ENCODE peak calls at places on chromosome 9, in five cellular contexts. W, L, V, Z and F are unnamed samples.

GRCh38 chr9:133371261-133371711 is 4.6 kb downstream of the SURF4 start:
- DNase-seq in W (no peak), L (no peak), V (no peak), Z (peak), F (no peak)

GRCh38 chr9:89400398-89401116 is 82.3 kb downstream of the SECISBP2 start:
- DNase-seq in W (peak), L (no peak), V (no peak), Z (no peak), F (no peak)

GRCh38 chr9:109499631-109500120 is 1.6 kb upstream of the PTPN3 start:
- DNase-seq in W (no peak), L (peak), V (peak), Z (no peak), F (peak)

GRCh38 chr9:108743901-108744371 is 111.8 kb downstream of the ACTL7B start:
- DNase-seq in W (no peak), L (peak), V (no peak), Z (no peak), F (peak)

GRCh38 chr9:34510032-34510431 is 12.8 kb downstream of the ENHO start:
- DNase-seq in W (no peak), L (no peak), V (no peak), Z (no peak), F (no peak)

GRCh38 chr9:31604516-31604915 is 779.9 kb upstream of the ACO1 start:
- DNase-seq in W (no peak), L (no peak), V (no peak), Z (no peak), F (no peak)

GRCh38 chr9:91177661-91178280 is 183.9 kb downstream of the AUH start:
- DNase-seq in W (no peak), L (no peak), V (no peak), Z (no peak), F (no peak)

GRCh38 chr9:70441622-70442021 is 27.2 kb upstream of the KLF9 start:
- DNase-seq in W (no peak), L (no peak), V (no peak), Z (no peak), F (no peak)

GRCh38 chr9:28051559-28051958 is 478.3 kb upstream of the C9orf72 start:
- DNase-seq in W (no peak), L (no peak), V (no peak), Z (no peak), F (no peak)

DNA sequence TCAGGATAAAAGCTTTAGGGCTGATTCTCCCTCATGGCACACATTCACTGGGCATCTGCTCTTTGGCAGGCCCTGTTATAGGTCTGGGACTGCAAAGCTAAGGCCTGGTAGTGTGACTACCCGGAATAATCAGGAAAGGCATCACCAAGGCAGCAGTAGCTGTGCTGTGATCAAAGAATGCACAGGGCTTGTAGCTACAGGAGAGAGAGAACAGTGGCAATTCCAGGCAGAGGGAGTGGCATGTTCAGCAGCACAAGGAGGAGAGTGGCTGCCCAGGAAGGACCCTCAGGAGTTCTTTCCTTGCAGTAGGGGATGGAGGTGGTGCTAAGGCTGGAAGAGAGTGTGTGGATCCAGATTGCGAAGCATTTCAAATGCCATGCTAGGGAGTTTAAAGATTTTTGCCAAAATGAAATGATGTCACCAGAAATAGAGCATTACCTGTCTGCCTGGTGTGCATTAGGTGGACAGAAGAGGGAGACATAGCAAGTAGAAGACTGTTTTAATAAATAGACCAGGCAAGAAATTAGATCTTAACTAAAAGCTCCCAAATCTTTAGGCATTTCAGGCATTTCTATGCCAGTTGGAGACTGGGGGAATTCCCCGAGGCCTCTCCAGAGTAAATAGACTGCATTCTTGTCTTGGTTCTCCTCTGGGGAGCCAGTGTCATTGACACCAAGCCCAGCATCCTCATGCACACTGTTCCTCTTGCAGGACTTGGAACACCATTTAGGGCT is 69.1 kb downstream of the GPR21 start:
- DNase-seq in W (no peak), L (no peak), V (no peak), Z (no peak), F (no peak)
- TF ChIP-seq CTCF in W (peak), L (peak), V (no peak), Z (no peak), F (no peak)

GRCh38 chr9:98880311-98881015 is 63.2 kb upstream of the COL15A1 start:
- DNase-seq in W (no peak), L (no peak), V (no peak), Z (no peak), F (no peak)

GRCh38 chr9:98879958-98880300 is 63.8 kb upstream of the COL15A1 start:
- DNase-seq in W (no peak), L (no peak), V (no peak), Z (no peak), F (no peak)

GRCh38 chr9:98882569-98882923 is 61.2 kb upstream of the COL15A1 start:
- DNase-seq in W (no peak), L (no peak), V (no peak), Z (no peak), F (no peak)

GRCh38 chr9:98881356-98881755 is 62.4 kb upstream of the COL15A1 start:
- DNase-seq in W (no peak), L (no peak), V (no peak), Z (no peak), F (no peak)

GRCh38 chr9:98881836-98882568 is 61.7 kb upstream of the COL15A1 start:
- DNase-seq in W (no peak), L (no peak), V (no peak), Z (no peak), F (no peak)
- TF ChIP-seq CTCF in W (no peak), L (no peak), V (no peak), Z (no peak), F (no peak)

DNA sequence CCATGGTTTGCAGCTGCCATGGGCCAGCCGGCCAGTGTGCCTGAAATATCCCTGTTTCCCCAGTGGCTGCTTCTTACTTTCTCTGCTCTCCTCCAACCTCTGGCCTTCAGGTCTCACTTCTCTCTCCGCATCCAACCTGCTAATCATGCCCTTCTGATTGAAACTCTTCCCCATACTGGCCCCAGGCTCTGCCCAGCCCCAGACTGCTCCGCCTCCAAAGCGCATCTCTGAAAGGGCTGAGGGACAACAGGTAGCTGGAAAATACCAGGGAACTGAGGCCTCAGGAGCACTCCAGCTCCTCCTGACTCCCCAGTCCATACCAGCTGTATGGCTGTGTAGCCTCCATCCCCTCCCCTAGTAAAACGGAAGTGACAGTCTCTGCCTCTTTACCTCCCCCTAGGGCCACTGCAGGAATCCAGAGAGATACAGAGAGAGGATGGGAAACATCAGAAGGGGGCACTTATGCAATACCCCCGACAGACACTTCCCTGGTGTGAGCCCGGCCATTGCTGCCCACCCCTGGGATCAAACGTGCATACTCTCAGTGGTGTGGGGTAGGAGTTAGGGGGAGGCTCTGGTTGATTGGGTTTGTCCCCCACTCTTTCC is 34.2 kb downstream of the PAX5 start:
- DNase-seq in W (no peak), L (no peak), V (no peak), Z (no peak), F (no peak)
- TF ChIP-seq CTCF in W (peak), L (no peak), V (no peak), Z (no peak), F (no peak)

GRCh38 chr9:86046080-86046636 is 53.2 kb downstream of the GOLM1 start:
- DNase-seq in W (no peak), L (no peak), V (peak), Z (no peak), F (no peak)

GRCh38 chr9:86047361-86047760 is 52.0 kb downstream of the GOLM1 start:
- DNase-seq in W (no peak), L (no peak), V (no peak), Z (no peak), F (no peak)

GRCh38 chr9:86045654-86046053 is 53.7 kb downstream of the GOLM1 start:
- DNase-seq in W (no peak), L (no peak), V (no peak), Z (no peak), F (no peak)

GRCh38 chr9:86043999-86044398 is 55.4 kb downstream of the GOLM1 start:
- DNase-seq in W (no peak), L (no peak), V (no peak), Z (no peak), F (no peak)

DNA sequence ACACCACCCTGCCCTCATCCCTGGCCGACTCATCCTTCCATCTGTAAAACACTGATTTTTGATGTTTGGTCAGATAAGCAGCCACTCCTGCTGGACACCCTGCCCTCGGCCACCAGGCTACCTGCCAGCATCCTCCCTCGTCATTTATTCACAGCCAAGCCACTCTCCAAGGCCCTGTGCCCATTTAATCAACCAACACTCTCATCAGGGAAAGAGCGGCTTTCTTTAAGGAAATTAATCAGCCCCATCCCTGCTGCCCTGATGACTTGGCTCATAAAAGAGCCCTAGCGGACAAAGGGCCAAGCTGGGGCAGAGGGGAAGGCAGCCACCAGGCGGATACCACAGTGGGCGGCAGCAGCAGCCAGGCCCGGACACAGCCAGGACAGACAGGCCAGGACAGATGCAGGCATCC is 52.4 kb downstream of the GOLM1 start:
- DNase-seq in W (no peak), L (no peak), V (no peak), Z (no peak), F (no peak)
- TF ChIP-seq CTCF in W (no peak), L (no peak), V (no peak), Z (no peak), F (no peak)

GRCh38 chr9:80664327-80665210 is 1024.8 kb downstream of the TLE1 start:
- DNase-seq in W (peak), L (peak), V (no peak), Z (no peak), F (no peak)
- TF ChIP-seq CTCF in W (no peak), L (peak), V (no peak), Z (no peak), F (no peak)

GRCh38 chr9:19174127-19174921 is 47.0 kb upstream of the PLIN2 start:
- DNase-seq in W (peak), L (peak), V (peak), Z (peak), F (peak)
- TF ChIP-seq CTCF in W (peak), L (peak), V (peak), Z (peak), F (peak)